ENCODE peak calls at places on chromosome 15, in five cellular contexts. F is WTC11, P is GM12878, Z is H1, B is K562. Q is an unnamed sample.

GRCh38 chr15:95799286-95800187 is 531.0 kb upstream of the NR2F2 start:
- DNase-seq in Z (no peak), P (no peak), F (no peak), B (no peak), Q (peak)

GRCh38 chr15:69190504-69190903 is 30.1 kb downstream of the GLCE start:
- DNase-seq in Z (no peak), P (no peak), B (no peak), F (no peak), Q (no peak)

GRCh38 chr15:38991126-38991525 is 426.5 kb upstream of the RASGRP1 start:
- DNase-seq in Z (no peak), F (no peak), B (peak), P (no peak), Q (peak)

GRCh38 chr15:28289694-28290463 is 32.1 kb downstream of the HERC2 start:
- DNase-seq in P (no peak), Z (no peak), B (no peak), F (no peak), Q (no peak)

GRCh38 chr15:70095387-70096214 is 2.1 kb downstream of the TLE3 start:
- DNase-seq in F (peak), B (peak), P (no peak), Z (peak), Q (no peak)

GRCh38 chr15:25701716-25702465 is 161.2 kb downstream of the ATP10A start:
- DNase-seq in B (no peak), F (no peak), P (no peak), Z (no peak), Q (no peak)

GRCh38 chr15:101446527-101447167 is 42.9 kb downstream of the PCSK6 start:
- DNase-seq in F (no peak), P (no peak), B (no peak), Z (no peak), Q (peak)

GRCh38 chr15:60399931-60400330 is 2.1 kb upstream of the ANXA2 start:
- DNase-seq in B (no peak), F (no peak), P (no peak), Z (no peak), Q (no peak)

GRCh38 chr15:32671339-32672325 is 30.1 kb downstream of the SCG5 start:
- DNase-seq in B (no peak), F (no peak), P (no peak), Z (no peak), Q (no peak)

GRCh38 chr15:101439285-101439919 is 50.1 kb downstream of the PCSK6 start:
- DNase-seq in P (no peak), F (no peak), B (no peak), Z (peak), Q (peak)

GRCh38 chr15:58483316-58483715 is 51.5 kb downstream of the LIPC start:
- DNase-seq in P (no peak), F (no peak), B (no peak), Z (no peak), Q (no peak)

GRCh38 chr15:85289677-85290365 is 90.6 kb upstream of the AKAP13 start:
- DNase-seq in B (no peak), P (no peak), Z (no peak), F (no peak), Q (peak)
- TF ChIP-seq ATF2 in B (no peak), P (no peak), Z (no peak), F (no peak), Q (no peak)

DNA sequence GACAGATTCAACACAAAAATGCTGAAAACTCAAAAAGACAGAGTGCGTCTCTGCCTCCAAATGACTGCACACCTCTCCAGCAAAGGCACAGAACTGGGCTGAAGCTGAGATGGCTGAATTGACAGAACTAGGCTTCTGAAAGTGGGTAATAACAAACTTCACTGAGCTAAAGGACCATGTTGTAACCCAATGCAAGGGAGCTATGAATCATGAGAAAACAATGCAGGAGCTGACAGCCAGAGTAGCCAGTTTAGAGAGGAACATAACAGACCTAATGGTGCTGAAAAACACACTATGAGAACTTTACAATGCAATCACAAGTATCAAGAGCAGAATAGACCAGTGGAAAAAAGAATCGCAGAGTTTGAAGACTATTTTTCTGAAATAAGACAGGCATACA is 10.1 kb upstream of the AVEN start:
- DNase-seq in F (no peak), B (no peak), P (no peak), Z (no peak), Q (no peak)
- TF ChIP-seq ATF2 in F (no peak), B (no peak), P (no peak), Z (no peak), Q (no peak)

GRCh38 chr15:74763416-74763815 is 14.8 kb downstream of the CYP1A2 start:
- DNase-seq in P (no peak), B (no peak), Z (no peak), F (no peak), Q (no peak)
- TF ChIP-seq ATF2 in P (no peak), B (no peak), Z (no peak), F (no peak), Q (no peak)

DNA sequence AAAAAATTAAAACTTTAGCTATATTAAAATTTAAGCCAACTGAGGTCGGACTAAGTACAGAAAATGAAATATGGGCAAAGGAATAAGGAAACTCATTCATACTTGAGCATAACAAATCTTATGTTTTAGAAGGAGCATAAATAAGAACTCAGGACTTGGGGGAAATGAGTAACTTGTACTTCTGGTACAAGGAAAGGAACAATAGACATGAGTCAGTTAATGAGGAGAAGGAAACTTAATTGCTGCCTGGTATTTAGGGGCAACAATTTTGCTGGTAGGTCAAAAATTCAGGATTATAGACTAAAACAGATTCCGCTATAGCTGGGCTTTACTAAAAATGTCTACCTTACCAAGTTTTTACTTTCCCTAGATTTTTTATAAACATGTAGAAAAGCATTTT is 113.1 kb downstream of the MYO5A start:
- DNase-seq in B (no peak), P (no peak), F (no peak), Z (no peak), Q (no peak)
- TF ChIP-seq ATF2 in B (no peak), P (no peak), F (no peak), Z (no peak), Q (no peak)

DNA sequence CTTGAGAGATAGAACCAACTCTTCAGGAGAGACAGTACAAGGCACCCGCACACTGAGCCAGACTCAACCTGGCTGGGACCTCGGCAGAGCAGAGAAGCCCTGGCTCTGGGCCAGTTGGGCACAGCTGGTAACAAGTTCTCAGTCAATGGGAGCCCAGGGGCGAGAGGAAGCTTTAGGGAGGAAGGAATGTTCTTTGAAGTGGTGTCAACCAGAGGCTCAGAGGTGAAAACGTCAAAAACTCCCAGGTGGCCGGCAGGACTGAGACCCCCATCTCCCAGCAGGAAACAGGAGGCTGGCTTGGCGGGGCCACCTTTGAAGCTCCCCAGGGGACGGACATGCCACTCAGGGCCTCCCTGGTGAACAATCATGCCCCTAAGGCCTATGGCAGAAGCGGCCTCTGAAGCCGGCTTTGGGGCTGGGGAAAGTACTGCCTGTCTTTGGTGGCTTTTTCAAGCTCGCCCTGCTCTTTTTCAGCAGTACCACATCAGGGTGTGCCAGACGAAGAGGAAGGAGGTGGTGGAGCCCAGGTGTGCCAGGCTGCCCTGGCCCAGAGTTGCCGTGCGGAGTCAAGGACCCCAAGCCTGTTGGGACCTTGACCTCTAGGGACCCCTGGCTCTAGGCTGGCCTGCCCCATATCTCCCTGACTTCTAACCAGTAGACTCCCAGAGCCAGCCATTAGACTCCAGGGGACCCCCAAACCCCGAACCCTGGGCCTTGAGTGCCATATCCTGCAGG is 16.7 kb upstream of the TBC1D21 start:
- DNase-seq in P (no peak), F (no peak), B (no peak), Z (no peak), Q (no peak)
- TF ChIP-seq ATF2 in P (no peak), F (no peak), B (no peak), Z (no peak), Q (no peak)

DNA sequence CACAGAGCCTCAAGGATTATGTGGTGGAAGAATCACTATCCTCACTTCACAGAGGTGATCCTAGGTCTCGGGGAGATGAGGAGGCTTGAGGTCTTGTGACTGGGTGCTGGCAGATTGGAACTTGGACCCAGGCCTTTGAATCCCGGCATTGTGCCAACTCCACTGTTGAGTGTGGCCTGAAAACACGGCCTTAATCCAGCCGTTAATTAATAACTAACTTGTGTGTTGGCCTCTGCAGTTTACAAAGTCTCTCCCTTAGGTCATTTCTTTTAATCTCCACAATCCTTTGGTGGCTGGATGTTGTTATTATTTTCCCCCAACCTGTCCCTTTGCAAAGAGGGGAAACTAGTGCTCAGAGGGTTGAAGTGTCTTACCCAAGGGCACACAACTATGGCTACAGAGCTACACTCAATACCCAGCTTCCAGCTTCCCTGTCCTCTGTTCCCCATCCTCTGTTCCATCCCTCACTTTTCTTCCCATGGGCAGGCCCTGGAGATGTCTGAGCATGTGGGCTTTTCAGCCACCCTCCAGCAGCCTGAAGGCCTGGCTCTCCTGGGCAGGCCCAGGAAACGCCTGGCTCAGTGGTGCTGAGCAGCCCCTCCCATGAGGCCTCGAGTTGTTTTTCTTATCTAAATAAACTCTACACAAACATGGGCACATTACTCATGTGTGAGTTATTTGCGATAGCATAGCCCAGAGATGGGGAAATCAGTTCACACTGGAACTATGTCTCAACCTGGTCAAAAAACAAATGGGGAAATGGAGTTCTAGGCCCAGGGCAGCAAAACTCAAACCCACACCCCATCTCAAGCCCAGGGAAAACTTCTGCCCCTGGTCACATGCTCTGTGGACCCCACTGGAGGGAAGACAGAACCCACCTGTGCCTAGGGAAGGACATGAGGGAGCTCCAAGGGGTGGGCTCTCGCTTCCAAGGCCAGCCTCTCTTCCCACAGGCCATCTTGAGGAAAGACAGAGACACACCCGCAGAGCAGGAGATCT is 16.8 kb upstream of the SMAD3 start:
- DNase-seq in F (no peak), Z (no peak), P (no peak), B (no peak), Q (peak)
- TF ChIP-seq ATF2 in F (no peak), Z (no peak), P (no peak), B (no peak), Q (peak)

GRCh38 chr15:40125950-40126349 is 17.3 kb upstream of the BMF start:
- DNase-seq in Z (no peak), P (no peak), F (no peak), B (no peak), Q (no peak)

GRCh38 chr15:40130118-40130517 is 21.4 kb upstream of the BMF start:
- DNase-seq in Z (no peak), B (no peak), P (no peak), F (no peak), Q (no peak)

GRCh38 chr15:40133544-40133943 is 24.9 kb upstream of the BMF start:
- DNase-seq in F (no peak), B (no peak), Z (no peak), P (no peak), Q (no peak)

GRCh38 chr15:40128746-40129660 is 20.3 kb upstream of the BMF start:
- DNase-seq in B (no peak), P (no peak), Z (no peak), F (no peak), Q (no peak)

GRCh38 chr15:40130799-40131502 is 22.3 kb upstream of the BMF start:
- DNase-seq in F (no peak), B (no peak), Z (no peak), P (no peak), Q (no peak)
- TF ChIP-seq ATF2 in F (no peak), B (no peak), Z (no peak), P (no peak), Q (no peak)

GRCh38 chr15:71397377-71397776 is 282.1 kb downstream of the THSD4 start:
- DNase-seq in P (no peak), F (no peak), Z (no peak), B (no peak), Q (no peak)
- TF ChIP-seq ATF2 in P (no peak), F (no peak), Z (no peak), B (no peak), Q (no peak)

DNA sequence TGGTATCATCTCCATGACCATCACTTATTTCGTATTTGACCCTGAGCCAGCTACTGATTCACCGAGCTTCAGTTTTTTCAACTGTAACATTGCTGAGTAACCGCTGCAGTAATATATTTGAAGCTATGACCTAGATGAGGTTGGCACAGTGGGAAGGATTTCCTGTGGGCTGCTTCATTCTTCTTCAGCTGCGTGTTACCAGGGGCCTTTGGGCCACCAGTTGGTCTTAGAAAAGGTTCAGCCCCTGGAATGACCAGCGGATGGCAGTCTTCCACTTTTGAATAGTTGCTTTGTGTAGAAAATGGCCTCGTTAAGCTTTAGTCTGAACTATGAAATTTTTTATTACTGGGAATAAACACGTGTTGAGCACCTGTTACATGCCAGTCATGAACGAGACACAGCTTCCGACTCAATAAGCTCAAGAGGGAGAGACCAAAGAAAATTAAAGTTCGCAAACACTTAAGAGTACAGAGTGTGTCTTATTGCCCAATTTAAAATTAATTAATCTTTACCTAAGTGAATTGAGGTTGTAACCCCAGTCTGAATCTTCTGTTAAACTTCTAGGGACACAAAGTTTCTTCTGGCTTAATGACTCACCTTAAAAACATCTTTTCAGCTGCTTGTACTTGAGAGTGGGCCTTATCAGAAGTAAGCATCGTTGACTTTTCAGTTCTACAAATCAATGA is 57.6 kb upstream of the NR2E3 start:
- DNase-seq in Z (no peak), F (peak), P (no peak), B (no peak), Q (peak)
- TF ChIP-seq ATF2 in Z (no peak), F (no peak), P (no peak), B (no peak), Q (no peak)

GRCh38 chr15:45399381-45400212 is 21.3 kb upstream of the GATM start:
- DNase-seq in F (no peak), Z (no peak), B (no peak), P (no peak), Q (peak)
- TF ChIP-seq ATF2 in F (no peak), Z (no peak), B (no peak), P (no peak), Q (no peak)

Q was measured in HepG2.